ENCODE peak calls at places on chromosome 16, in ten cellular contexts. Z, N, H, Q, A, P, F, W, I and V are unnamed samples.

GRCh38 chr16:72844225-72844920 is 203.6 kb downstream of the ZFHX3 start:
- DNase-seq in Z (no peak), N (peak; percentile 72), H (no peak), Q (no peak), A (no peak), P (no peak), F (no peak), W (no peak), I (no peak), V (peak; percentile 78)

GRCh38 chr16:68802190-68802589 is 41.1 kb upstream of the TANGO6 start:
- DNase-seq in Z (peak; percentile 57), N (no peak), H (no peak), Q (no peak), A (no peak), P (no peak), F (no peak), W (no peak), I (no peak), V (no peak)

GRCh38 chr16:50609049-50609832 is 61.0 kb downstream of the NKD1 start:
- DNase-seq in Z (no peak), N (no peak), H (no peak), Q (no peak), A (no peak), P (no peak), F (no peak), W (no peak), I (no peak), V (no peak)

GRCh38 chr16:86396318-86396882 is 113.9 kb upstream of the FOXF1 start:
- DNase-seq in Z (peak; percentile 86), N (no peak), H (no peak), Q (no peak), A (no peak), P (no peak), F (peak; percentile 23), W (no peak), I (no peak), V (no peak)

GRCh38 chr16:80569440-80570105 is 28.8 kb downstream of the DYNLRB2 start:
- DNase-seq in Z (no peak), N (no peak), H (no peak), Q (no peak), A (no peak), P (no peak), F (no peak), W (no peak), I (peak; percentile 8), V (no peak)

GRCh38 chr16:58638148-58639036 is 8.8 kb upstream of the CNOT1 start:
- DNase-seq in Z (peak; percentile 90), N (peak; percentile 11), H (no peak), Q (peak; percentile 44), A (peak; percentile 51), P (no peak), F (peak; percentile 45), W (no peak), I (peak; percentile 74), V (peak; percentile 30)

GRCh38 chr16:51815527-51815926 is 664.5 kb upstream of the SALL1 start:
- DNase-seq in Z (no peak), N (no peak), H (no peak), Q (no peak), A (no peak), P (no peak), F (no peak), W (no peak), I (no peak), V (no peak)

GRCh38 chr16:29198731-29199521 is 207.6 kb downstream of the NPIPB11 start:
- DNase-seq in Z (no peak), N (no peak), H (no peak), Q (no peak), A (no peak), P (no peak), F (no peak), W (peak; percentile 39), I (no peak), V (no peak)

GRCh38 chr16:67396159-67396774 is 3.0 kb upstream of the TPPP3 start:
- DNase-seq in Z (peak; percentile 58), N (peak; percentile 47), H (peak; percentile 61), Q (peak; percentile 92), A (no peak), P (peak; percentile 62), F (peak; percentile 91), W (peak; percentile 80), I (peak; percentile 84), V (peak; percentile 58)

GRCh38 chr16:88442435-88442810 is 10.7 kb upstream of the ZFPM1 start:
- DNase-seq in Z (no peak), N (no peak), H (no peak), Q (no peak), A (no peak), P (no peak), F (no peak), W (no peak), I (no peak), V (no peak)

GRCh38 chr16:81127051-81127450 is 30.9 kb upstream of the GCSH start:
- DNase-seq in Z (no peak), N (no peak), H (no peak), Q (no peak), A (peak; percentile 28), P (no peak), F (no peak), W (no peak), I (no peak), V (no peak)

GRCh38 chr16:49876716-49877129 is 20.8 kb upstream of the ZNF423 start:
- DNase-seq in Z (no peak), N (peak; percentile 20), H (peak; percentile 92), Q (peak; percentile 83), A (peak; percentile 35), P (no peak), F (peak; percentile 86), W (peak; percentile 99), I (peak; percentile 40), V (no peak)

GRCh38 chr16:18783430-18784341 is 6.4 kb downstream of the RPS15A start:
- DNase-seq in Z (no peak), N (no peak), H (no peak), Q (no peak), A (no peak), P (no peak), F (no peak), W (no peak), I (no peak), V (no peak)

GRCh38 chr16:78893340-78893739 is 707.2 kb downstream of the MAF start:
- DNase-seq in Z (no peak), N (no peak), H (no peak), Q (no peak), A (no peak), P (no peak), F (no peak), W (no peak), I (no peak), V (peak; percentile 85)

GRCh38 chr16:84183911-84184310 is 2.9 kb downstream of the TAF1C start:
- DNase-seq in Z (no peak), N (no peak), H (no peak), Q (no peak), A (no peak), P (no peak), F (no peak), W (no peak), I (peak; percentile 46), V (no peak)

GRCh38 chr16:1612320-1613111 is at the start of gene CRAMP1:
- DNase-seq in Z (peak; percentile 2), N (peak; percentile 56), H (peak; percentile 17), Q (no peak), A (peak; percentile 8), P (no peak), F (peak; percentile 36), W (no peak), I (peak; percentile 27), V (no peak)

GRCh38 chr16:19118938-19119431 is 5.2 kb downstream of the ITPRIPL2 start:
- DNase-seq in Z (peak; percentile 84), N (peak; percentile 93), H (no peak), Q (peak; percentile 62), A (peak; percentile 90), P (no peak), F (no peak), W (no peak), I (peak; percentile 71), V (peak; percentile 94)

GRCh38 chr16:57264381-57264780 is 19.3 kb downstream of the ARL2BP start:
- DNase-seq in Z (no peak), N (peak; percentile 38), H (no peak), Q (peak; percentile 8), A (no peak), P (no peak), F (no peak), W (no peak), I (no peak), V (peak; percentile 38)

GRCh38 chr16:24188751-24189318 is 67.3 kb upstream of the CACNG3 start:
- DNase-seq in Z (no peak), N (no peak), H (no peak), Q (no peak), A (no peak), P (no peak), F (no peak), W (no peak), I (no peak), V (no peak)

GRCh38 chr16:68704232-68704867 is 32.7 kb upstream of the CDH1 start:
- DNase-seq in Z (peak; percentile 40), N (peak; percentile 67), H (peak; percentile 67), Q (peak; percentile 48), A (peak; percentile 43), P (peak; percentile 76), F (peak; percentile 89), W (peak; percentile 92), I (peak; percentile 89), V (peak; percentile 35)

GRCh38 chr16:75097941-75098897 is 18.4 kb downstream of the LDHD start:
- DNase-seq in Z (no peak), N (no peak), H (no peak), Q (no peak), A (no peak), P (peak; percentile 14), F (no peak), W (no peak), I (no peak), V (no peak)

GRCh38 chr16:64738321-64738960 is 383.4 kb downstream of the CDH11 start:
- DNase-seq in Z (peak; percentile 5), N (no peak), H (no peak), Q (no peak), A (no peak), P (no peak), F (no peak), W (no peak), I (no peak), V (no peak)

GRCh38 chr16:27317320-27317719 is 3.5 kb downstream of the IL4R start:
- DNase-seq in Z (no peak), N (no peak), H (no peak), Q (no peak), A (no peak), P (no peak), F (no peak), W (no peak), I (no peak), V (no peak)

GRCh38 chr16:4028144-4028543 is 88.1 kb downstream of the ADCY9 start:
- DNase-seq in Z (no peak), N (no peak), H (no peak), Q (no peak), A (no peak), P (no peak), F (no peak), W (no peak), I (no peak), V (no peak)

GRCh38 chr16:11586856-11587642 is at the start of gene LITAF:
- DNase-seq in Z (peak; percentile 36), N (no peak), H (peak; percentile 41), Q (peak; percentile 74), A (peak; percentile 54), P (peak; percentile 44), F (peak; percentile 81), W (peak; percentile 79), I (peak; percentile 55), V (no peak)

GRCh38 chr16:19017179-19017578 is 33.4 kb downstream of the TMC7 start:
- DNase-seq in Z (no peak), N (no peak), H (no peak), Q (no peak), A (no peak), P (no peak), F (no peak), W (no peak), I (no peak), V (no peak)

GRCh38 chr16:3467182-3467581 is 23.7 kb downstream of the NAA60 start:
- DNase-seq in Z (no peak), N (no peak), H (no peak), Q (no peak), A (no peak), P (no peak), F (no peak), W (no peak), I (no peak), V (no peak)

GRCh38 chr16:11708421-11708820 is 34.2 kb downstream of the TXNDC11 start:
- DNase-seq in Z (peak; percentile 52), N (no peak), H (no peak), Q (no peak), A (no peak), P (no peak), F (no peak), W (no peak), I (no peak), V (no peak)